ENCODE peak calls at places on chromosome 15, in six cellular contexts. R, Q, A, M, V and W are unnamed samples.

GRCh38 chr15:77064539-77065308 is 6.2 kb downstream of the TSPAN3 start:
- DNase-seq in M (peak; percentile 70), R (no peak), A (no peak), V (no peak), Q (peak; percentile 87), W (peak; percentile 55)

GRCh38 chr15:49692514-49693090 is 71.8 kb downstream of the DTWD1 start:
- DNase-seq in V (no peak), Q (no peak), R (no peak), A (no peak), M (no peak), W (no peak)

GRCh38 chr15:28021281-28022039 is 77.7 kb downstream of the OCA2 start:
- DNase-seq in V (no peak), A (no peak), M (peak; percentile 87), Q (peak; percentile 69), R (peak; percentile 55), W (no peak)

GRCh38 chr15:52717924-52718323 is 38.7 kb upstream of the ATOSA start:
- DNase-seq in M (no peak), V (no peak), R (no peak), Q (no peak), A (no peak), W (no peak)

GRCh38 chr15:74664028-74664616 is 31.7 kb downstream of the EDC3 start:
- DNase-seq in Q (peak; percentile 60), R (no peak), V (no peak), M (peak; percentile 52), A (no peak), W (peak; percentile 14)

GRCh38 chr15:77514635-77515421 is 94.1 kb downstream of the HMG20A start:
- DNase-seq in M (no peak), Q (no peak), V (no peak), R (no peak), A (no peak), W (no peak)

GRCh38 chr15:77836116-77836798 is 203.5 kb upstream of the LINGO1 start:
- DNase-seq in A (no peak), M (peak; percentile 62), V (peak; percentile 77), R (no peak), Q (peak; percentile 7), W (peak; percentile 45)

GRCh38 chr15:47514251-47514652 is 203.1 kb upstream of the SEMA6D start:
- DNase-seq in M (peak; percentile 79), Q (peak; percentile 79), R (no peak), V (no peak), A (no peak), W (peak; percentile 46)

GRCh38 chr15:62753518-62754221 is 288.9 kb upstream of the TPM1 start:
- DNase-seq in Q (peak; percentile 82), M (no peak), R (no peak), A (no peak), V (no peak), W (peak; percentile 57)

GRCh38 chr15:75229191-75230015 is 27.7 kb downstream of the C15orf39 start:
- DNase-seq in R (no peak), M (peak; percentile 10), Q (no peak), A (peak; percentile 2), V (no peak), W (no peak)

GRCh38 chr15:26838742-26839460 is 28.0 kb upstream of the GABRA5 start:
- DNase-seq in M (no peak), R (peak; percentile 59), A (no peak), V (no peak), Q (peak; percentile 25), W (no peak)

GRCh38 chr15:31081568-31082250 is 19.8 kb downstream of the TRPM1 start:
- DNase-seq in A (no peak), R (no peak), Q (peak; percentile 73), V (no peak), M (no peak), W (peak; percentile 53)

GRCh38 chr15:97904196-97904572 is 56.3 kb upstream of the ARRDC4 start:
- DNase-seq in V (peak; percentile 18), M (peak; percentile 76), Q (peak; percentile 62), R (peak; percentile 88), A (peak; percentile 3), W (peak; percentile 74)

GRCh38 chr15:47792231-47792630 is 74.9 kb downstream of the SEMA6D start:
- DNase-seq in M (no peak), R (no peak), Q (no peak), A (no peak), V (no peak), W (no peak)

GRCh38 chr15:82108489-82109078 is 62.8 kb upstream of the MEX3B start:
- DNase-seq in Q (peak; percentile 79), M (peak; percentile 67), A (no peak), V (peak; percentile 85), R (peak; percentile 89), W (peak; percentile 69)

GRCh38 chr15:48358229-48358641 is 27.0 kb downstream of the DUT start:
- DNase-seq in R (no peak), A (no peak), Q (peak; percentile 49), V (peak; percentile 35), M (peak; percentile 75), W (peak; percentile 34)

GRCh38 chr15:48221261-48221660 is 15.2 kb downstream of the SLC12A1 start:
- DNase-seq in A (no peak), R (no peak), Q (no peak), M (peak; percentile 4), V (no peak), W (no peak)

GRCh38 chr15:57445872-57446271 is 69.6 kb downstream of the CGNL1 start:
- DNase-seq in A (no peak), V (no peak), M (peak; percentile 53), R (no peak), Q (no peak), W (no peak)

GRCh38 chr15:60512937-60513336 is 34.0 kb upstream of the ICE2 start:
- DNase-seq in Q (no peak), R (no peak), M (no peak), V (no peak), A (no peak), W (no peak)

GRCh38 chr15:73366766-73367623 is 1.8 kb downstream of the HCN4 start:
- DNase-seq in R (no peak), Q (no peak), M (no peak), V (no peak), A (no peak), W (no peak)

GRCh38 chr15:73923156-73923487 is 3.1 kb upstream of the LOXL1 start:
- DNase-seq in R (no peak), Q (no peak), V (no peak), M (no peak), A (no peak), W (no peak)

GRCh38 chr15:80309769-80310384 is 57.9 kb upstream of the CTXND1 start:
- DNase-seq in M (peak; percentile 58), Q (peak; percentile 57), A (peak; percentile 4), R (peak; percentile 42), V (no peak), W (peak; percentile 43)

GRCh38 chr15:63288778-63289378 is 11.5 kb downstream of the APH1B start:
- DNase-seq in V (peak; percentile 49), R (no peak), A (no peak), M (peak; percentile 79), Q (peak; percentile 69), W (peak; percentile 67)

GRCh38 chr15:32861741-32862140 is 143.9 kb downstream of the GREM1 start:
- DNase-seq in A (peak; percentile 82), M (peak; percentile 93), R (no peak), Q (no peak), V (peak; percentile 21), W (no peak)

GRCh38 chr15:85673326-85673725 is 121.4 kb downstream of the KLHL25 start:
- DNase-seq in V (no peak), Q (no peak), R (no peak), A (no peak), M (peak; percentile 30), W (no peak)

GRCh38 chr15:82540055-82540983 is at the start of gene RPS17:
- DNase-seq in Q (peak; percentile 96), R (peak; percentile 99), V (peak; percentile 100), M (peak; percentile 98), A (peak; percentile 78), W (peak; percentile 95)

GRCh38 chr15:25687689-25688088 is 175.4 kb downstream of the ATP10A start:
- DNase-seq in R (no peak), M (no peak), Q (no peak), V (no peak), A (no peak), W (no peak)

GRCh38 chr15:29568840-29569532 is 253.3 kb downstream of the TJP1 start:
- DNase-seq in V (no peak), R (peak; percentile 16), M (peak; percentile 22), Q (peak; percentile 70), A (no peak), W (peak; percentile 33)

GRCh38 chr15:70120954-70121655 is 23.4 kb upstream of the TLE3 start:
- DNase-seq in V (no peak), R (no peak), A (no peak), Q (no peak), M (no peak), W (no peak)

GRCh38 chr15:94168250-94168649 is 63.1 kb upstream of the MCTP2 start:
- DNase-seq in R (no peak), V (peak; percentile 21), Q (peak; percentile 16), A (no peak), M (no peak), W (peak; percentile 24)

GRCh38 chr15:94162946-94163345 is 68.4 kb upstream of the MCTP2 start:
- DNase-seq in Q (no peak), V (no peak), R (no peak), M (no peak), A (no peak), W (no peak)

GRCh38 chr15:94164202-94164807 is 67.1 kb upstream of the MCTP2 start:
- DNase-seq in V (peak; percentile 43), R (peak; percentile 70), Q (peak; percentile 78), M (peak; percentile 36), A (no peak), W (peak; percentile 86)
- TF ChIP-seq CTCF in V (peak; percentile 78), R (peak; percentile 86), Q (peak; percentile 85), M (peak; percentile 69), A (peak; percentile 74), W (peak; percentile 86)

DNA sequence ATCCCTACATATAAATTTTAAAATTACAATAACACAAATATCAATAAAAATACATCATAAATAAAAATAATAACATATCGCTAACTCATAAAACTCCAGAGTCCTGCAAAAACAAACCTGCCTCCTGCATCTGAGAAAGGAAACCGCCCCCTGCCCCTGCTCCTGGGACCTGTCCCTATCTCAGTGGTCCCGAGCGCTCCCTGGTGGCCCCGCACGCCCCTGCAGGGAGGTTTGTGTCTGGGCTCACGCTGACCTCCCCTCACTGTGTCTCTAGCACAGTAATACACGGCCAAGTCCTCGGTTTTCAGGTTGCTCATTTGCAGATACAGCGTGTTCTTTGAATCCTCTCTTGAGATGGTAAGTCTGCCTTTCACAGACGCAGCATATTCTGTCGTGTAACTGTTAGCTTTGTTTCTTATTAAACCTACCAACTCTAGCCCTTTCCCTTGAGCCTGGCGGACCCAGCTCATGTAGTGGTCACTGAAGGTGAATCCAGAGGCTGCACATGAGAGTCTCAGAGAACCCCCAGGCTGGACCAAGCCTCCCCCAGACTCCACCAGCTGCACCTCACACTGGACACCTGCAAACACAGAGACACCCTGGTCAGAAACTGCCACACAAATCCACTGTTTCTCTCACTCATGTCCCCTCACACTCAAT is 554.1 kb downstream of the GOLGA6L6 start:
- DNase-seq in A (no peak), M (no peak), Q (peak; percentile 37), R (no peak), V (no peak), W (no peak)
- TF ChIP-seq CTCF in A (no peak), M (no peak), Q (peak; percentile 53), R (no peak), V (no peak), W (peak; percentile 53)

GRCh38 chr15:44261007-44261706 is 27.4 kb upstream of the GOLM2 start:
- DNase-seq in Q (peak; percentile 24), R (peak; percentile 10), A (no peak), M (no peak), V (no peak), W (no peak)
- TF ChIP-seq CTCF in Q (no peak), R (no peak), A (no peak), M (no peak), V (no peak), W (no peak)

GRCh38 chr15:99371180-99372103 is 120.2 kb downstream of the LRRC28 start:
- DNase-seq in R (no peak), A (peak; percentile 35), V (peak; percentile 27), M (peak; percentile 45), Q (no peak), W (peak; percentile 11)
- TF ChIP-seq CTCF in R (no peak), A (peak; percentile 31), V (peak; percentile 21), M (peak; percentile 24), Q (peak; percentile 33), W (peak; percentile 24)